ENCODE peak calls at places on chromosomes 11 and 22, in four cellular contexts. M is heart left ventricle, L is A549, T is breast epithelium. R is an unnamed sample.

GRCh38 chr11:34567733-34568132 is 53.2 kb upstream of the EHF start:
- DNase-seq in T (no peak), L (no peak), M (no peak), R (no peak)

GRCh38 chr22:37248251-37248650 is 4.2 kb upstream of the RAC2 start:
- DNase-seq in L (no peak), T (no peak), M (no peak), R (no peak)

GRCh38 chr22:37018815-37019308 is 385 bp downstream of the TST start:
- DNase-seq in M (peak), T (no peak), L (peak), R (peak)

GRCh38 chr11:62269654-62270278 is at the start of gene SCGB2A2:
- DNase-seq in T (peak), L (no peak), M (no peak), R (no peak)

GRCh38 chr11:20022363-20023081 is 137.8 kb downstream of the DBX1 start:
- DNase-seq in T (no peak), M (no peak), L (peak), R (no peak)

GRCh38 chr11:15843309-15843857 is 513.0 kb downstream of the SOX6 start:
- DNase-seq in L (no peak), T (peak), M (no peak), R (no peak)

GRCh38 chr22:24492391-24492790 is 2.7 kb upstream of the UPB1 start:
- DNase-seq in T (no peak), M (no peak), L (no peak), R (no peak)

GRCh38 chr22:30208631-30209603 is 37.6 kb downstream of the LIF start:
- DNase-seq in M (peak), T (no peak), L (peak), R (peak)

GRCh38 chr11:134460044-134460371 is 48.0 kb upstream of the B3GAT1 start:
- DNase-seq in L (no peak), M (no peak), T (no peak), R (no peak)

GRCh38 chr11:67438121-67438902 is 830 bp upstream of the PTPRCAP start:
- DNase-seq in L (no peak), T (no peak), M (no peak), R (no peak)
- TF ChIP-seq POLR2A in L (no peak), T (no peak), M (no peak), R (no peak)

GRCh38 chr11:70207531-70208131 is 4.5 kb downstream of the FADD start:
- DNase-seq in L (no peak), T (no peak), M (no peak), R (no peak)
- TF ChIP-seq POLR2A in L (no peak), T (no peak), M (no peak), R (no peak)

DNA sequence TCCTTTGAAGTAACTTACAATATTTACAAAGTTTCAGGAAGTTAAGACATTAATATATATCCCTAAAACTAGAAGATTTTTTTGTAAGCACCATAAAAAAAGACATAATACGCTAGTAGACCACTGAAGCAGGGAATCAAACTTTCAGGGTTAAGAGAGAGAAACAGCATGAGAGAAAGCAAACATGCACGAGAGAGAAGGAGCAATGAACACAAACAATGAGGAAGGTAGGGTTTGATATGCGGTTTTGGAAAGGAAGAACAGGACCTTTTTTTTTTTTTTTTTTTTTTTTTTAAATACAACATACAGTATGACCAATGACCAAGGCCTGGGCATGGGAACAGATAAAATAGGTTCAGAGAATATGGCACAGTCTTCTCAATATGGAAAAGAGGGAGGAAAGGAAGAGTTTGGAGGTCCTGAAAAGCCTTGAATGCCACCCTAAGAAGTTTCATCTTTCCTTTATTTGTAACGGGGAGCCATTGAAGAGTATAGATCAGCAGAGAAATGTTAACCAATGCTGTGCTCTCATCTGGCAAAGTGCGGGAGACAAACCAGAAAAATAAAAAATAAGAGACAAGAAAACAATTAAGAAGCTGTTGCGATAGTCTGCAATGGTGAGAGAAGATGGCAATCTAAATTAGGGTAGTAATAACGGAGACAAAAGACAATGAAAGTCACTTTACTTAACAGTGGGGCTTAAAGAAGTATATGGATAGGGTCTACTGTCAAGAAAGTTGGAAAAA is 101.0 kb downstream of the USP35 start:
- DNase-seq in T (no peak), L (no peak), M (no peak), R (no peak)
- TF ChIP-seq POLR2A in T (no peak), L (no peak), M (no peak), R (no peak)

DNA sequence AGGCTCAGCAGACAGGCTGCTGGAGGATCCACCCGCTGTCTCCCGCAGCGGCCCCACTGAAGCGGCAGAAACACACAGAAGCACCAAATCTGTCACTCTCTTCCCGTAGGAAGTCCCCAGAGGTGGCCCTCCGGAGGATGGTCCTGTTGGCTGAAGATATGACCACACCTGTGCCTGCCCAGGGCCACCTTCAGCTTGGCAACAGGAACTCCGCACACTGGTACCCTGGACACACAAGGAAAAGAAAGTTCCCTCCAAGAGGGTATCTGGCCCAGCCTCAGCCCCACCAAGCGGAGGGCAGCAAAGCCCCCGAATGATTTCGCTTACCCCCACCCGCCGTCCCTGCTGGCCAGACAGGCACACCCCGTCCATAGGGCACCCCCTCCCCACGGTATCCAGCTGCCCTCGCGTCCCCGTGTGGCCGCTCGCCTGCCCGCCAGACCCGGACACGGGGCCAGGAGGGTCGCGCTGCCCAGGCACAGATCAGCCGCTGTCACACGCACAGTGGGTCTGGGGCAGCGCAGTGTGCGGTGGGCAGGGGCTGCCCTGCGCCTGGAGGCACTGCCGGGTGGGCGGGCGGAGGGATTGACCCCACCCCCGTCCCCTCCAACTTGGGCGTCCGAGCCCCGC is 7.0 kb downstream of the RASSF7 start:
- DNase-seq in M (peak), T (no peak), L (no peak), R (no peak)
- TF ChIP-seq POLR2A in M (no peak), T (no peak), L (no peak), R (no peak)

GRCh38 chr11:44066732-44067131 is 662 bp downstream of the ACCS start:
- DNase-seq in M (no peak), L (peak), T (no peak), R (peak)
- TF ChIP-seq POLR2A in M (no peak), L (no peak), T (no peak), R (no peak)

DNA sequence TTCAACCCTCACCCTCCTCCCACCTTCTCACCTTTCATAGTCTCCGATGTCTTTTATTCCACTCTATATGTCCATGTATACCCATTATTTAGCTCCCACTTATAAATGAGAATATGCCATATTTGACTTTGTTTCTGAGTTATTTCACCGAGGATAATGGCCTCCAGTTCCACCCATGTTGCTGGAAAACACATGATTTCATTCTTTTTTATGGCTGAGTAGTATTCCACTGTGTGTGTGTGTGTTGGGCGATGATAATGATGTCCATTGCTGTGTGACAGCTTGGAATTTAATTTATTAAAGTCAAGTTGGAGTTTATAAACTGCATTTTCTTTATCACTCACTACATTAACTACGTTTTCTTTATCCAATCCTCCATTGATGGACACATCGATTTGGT is 3.2 kb upstream of the HINFP start:
- DNase-seq in T (no peak), L (no peak), M (no peak), R (no peak)
- TF ChIP-seq POLR2A in T (no peak), L (no peak), M (no peak), R (no peak)

DNA sequence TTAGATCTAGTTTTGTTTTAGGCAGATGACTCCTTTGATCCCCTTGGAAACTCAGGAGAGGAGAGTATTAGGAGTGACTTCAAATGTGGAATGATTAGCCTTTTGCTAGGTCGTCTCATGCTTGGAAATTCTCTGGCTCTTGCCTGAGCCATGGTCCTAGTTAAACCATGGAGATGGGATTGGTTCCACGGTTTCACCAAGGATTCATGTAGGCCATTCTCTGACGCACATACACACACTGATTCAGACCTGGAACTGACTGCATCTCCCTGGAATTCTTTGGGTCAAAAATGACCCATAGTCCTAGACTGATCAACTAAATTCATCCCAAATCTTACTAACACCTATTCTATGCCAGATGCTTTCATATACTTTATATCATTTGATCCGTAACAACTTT is 56.5 kb downstream of the POLD3 start:
- DNase-seq in L (no peak), M (no peak), T (no peak), R (no peak)
- TF ChIP-seq POLR2A in L (no peak), M (no peak), T (no peak), R (no peak)

DNA sequence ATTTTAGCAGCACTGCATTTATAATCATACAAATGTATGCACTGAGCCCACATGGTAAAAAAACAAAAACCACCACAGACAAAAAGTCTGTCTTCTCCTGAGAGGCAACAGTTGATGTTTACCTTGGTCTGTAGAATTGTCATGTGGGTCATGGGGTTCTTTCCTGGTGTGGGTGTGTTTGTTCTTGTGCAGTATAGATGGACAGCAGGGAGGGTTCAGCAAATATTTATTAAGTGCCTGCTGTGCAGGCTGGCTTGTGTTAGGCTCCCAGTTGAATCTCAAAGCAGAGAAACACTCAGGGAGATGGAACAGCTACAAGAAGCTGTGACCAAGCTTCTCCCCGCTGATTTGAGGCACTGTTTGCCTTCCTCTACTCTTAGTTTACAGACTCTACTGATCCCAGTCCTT is 82.2 kb downstream of the PISD start:
- DNase-seq in L (peak), T (no peak), M (no peak), R (no peak)
- TF ChIP-seq POLR2A in L (no peak), T (no peak), M (no peak), R (no peak)

GRCh38 chr11:86955674-86956522 is 703 bp upstream of the FZD4 start:
- DNase-seq in T (peak), L (peak), M (peak), R (peak)

GRCh38 chr11:86952221-86952875 is 2.8 kb downstream of the FZD4 start:
- DNase-seq in L (no peak), M (no peak), T (no peak), R (no peak)

GRCh38 chr11:86954288-86955110 is 696 bp downstream of the FZD4 start:
- DNase-seq in T (no peak), L (peak), M (peak), R (peak)

GRCh38 chr11:86952933-86953637 is 2.1 kb downstream of the FZD4 start:
- DNase-seq in M (no peak), T (no peak), L (no peak), R (no peak)

DNA sequence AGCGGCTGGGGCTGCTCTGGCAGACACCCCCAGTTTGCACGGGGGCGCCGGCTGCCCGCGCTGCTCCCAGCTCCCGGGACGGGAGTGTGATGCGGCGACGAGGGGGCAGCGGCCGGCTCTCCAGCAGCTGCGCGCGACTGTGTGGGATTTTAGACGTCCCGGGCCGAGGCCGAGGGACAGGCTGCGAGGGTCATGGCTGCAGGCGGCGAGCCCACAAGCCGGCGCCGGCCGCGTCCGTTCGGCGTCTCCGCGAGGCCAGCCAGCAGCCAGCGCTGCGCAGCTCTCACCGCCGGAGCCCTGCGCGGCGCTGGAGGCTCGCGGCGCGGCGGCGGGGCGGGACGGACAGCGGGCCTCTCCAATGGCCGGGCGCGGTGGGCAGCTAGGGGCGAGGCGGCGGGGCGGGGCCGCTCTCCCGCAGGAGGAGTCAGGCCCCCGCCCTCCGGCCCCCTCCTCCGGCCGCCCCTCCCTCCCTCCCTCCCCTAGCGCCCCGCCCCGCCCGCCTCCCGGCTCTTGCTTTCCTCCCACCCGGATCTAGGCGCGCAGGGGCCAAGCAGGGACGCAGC is at the start of gene FZD4:
- DNase-seq in M (peak), T (peak), L (peak), R (peak)
- TF ChIP-seq POLR2A in M (peak), T (no peak), L (peak), R (no peak)

DNA sequence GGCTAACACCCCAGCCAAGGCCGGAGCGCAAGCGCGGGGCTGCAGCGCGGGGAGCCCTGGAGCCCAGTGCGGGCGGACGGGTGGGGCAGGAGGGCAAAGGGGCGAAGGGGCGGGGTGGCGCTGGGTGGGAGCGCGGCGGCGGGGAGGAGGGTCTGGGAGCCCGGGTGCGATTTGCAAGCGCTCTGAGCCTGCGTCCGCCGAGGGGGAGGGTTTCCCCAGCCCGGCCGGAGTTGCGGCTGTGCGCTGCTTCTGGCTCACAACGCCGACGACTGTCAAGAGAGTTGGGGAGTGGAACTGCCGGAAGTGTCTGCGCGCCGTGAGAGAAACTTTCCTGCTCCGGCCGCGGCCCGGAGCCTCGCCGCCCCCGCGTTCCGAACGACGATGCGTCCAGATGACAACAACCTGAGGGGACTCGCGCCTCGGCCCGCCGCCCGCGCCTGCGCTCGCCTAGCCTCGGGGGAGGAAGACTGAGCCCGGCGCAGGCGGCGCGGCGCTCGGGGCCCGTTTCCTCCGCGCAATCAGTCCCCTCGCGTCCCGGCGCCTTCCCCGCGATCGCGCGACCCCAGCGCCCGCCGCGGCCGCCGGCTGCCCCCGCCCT is at the start of gene ARHGAP42:
- DNase-seq in T (no peak), M (peak), L (peak), R (peak)
- TF ChIP-seq POLR2A in T (no peak), M (peak), L (peak), R (no peak)

R was measured in erythroblast.